ENCODE peak calls at places on chromosomes 5 and 9, in six cellular contexts. W is heart left ventricle; F is CD4-positive, alpha-beta T cell; N is stomach; Y is IMR-90; D is fibroblast of lung. T is an unnamed sample.

GRCh38 chr9:91423785-91424402 is at the start of gene NFIL3:
- DNase-seq in W (peak; percentile 87), F (peak; percentile 43), N (peak; percentile 87), Y (peak; percentile 78), D (peak; percentile 81), T (no peak)

GRCh38 chr5:39498247-39498952 is 73.6 kb upstream of the DAB2 start:
- DNase-seq in W (no peak), F (no peak), N (no peak), Y (peak; percentile 67), D (peak; percentile 48), T (no peak)

GRCh38 chr5:15807861-15808260 is 307.9 kb downstream of the FBXL7 start:
- DNase-seq in W (peak; percentile 72), F (no peak), N (no peak), Y (peak; percentile 28), D (peak; percentile 23), T (no peak)

GRCh38 chr9:6049798-6050197 is 34.4 kb upstream of the RANBP6 start:
- DNase-seq in W (no peak), F (no peak), N (no peak), Y (no peak), D (no peak), T (no peak)

GRCh38 chr9:122445155-122445749 is 32.5 kb downstream of the OR1J1 start:
- DNase-seq in W (no peak), F (no peak), N (no peak), Y (peak; percentile 99), D (peak; percentile 94), T (no peak)

GRCh38 chr5:88826959-88827585 is 55.9 kb downstream of the MEF2C start:
- DNase-seq in W (peak; percentile 48), F (no peak), N (no peak), Y (peak; percentile 90), D (peak; percentile 69), T (no peak)

GRCh38 chr5:118863345-118863744 is 125.0 kb downstream of the DTWD2 start:
- DNase-seq in W (no peak), F (no peak), N (no peak), Y (peak; percentile 61), D (peak; percentile 8), T (no peak)

GRCh38 chr9:24257726-24258125 is 288.0 kb downstream of the IZUMO3 start:
- DNase-seq in W (no peak), F (no peak), N (no peak), Y (no peak), D (no peak), T (no peak)

GRCh38 chr9:99296375-99296951 is 74.4 kb downstream of the SEC61B start:
- DNase-seq in W (peak; percentile 45), F (no peak), N (no peak), Y (no peak), D (peak; percentile 21), T (peak; percentile 90)

GRCh38 chr9:127013597-127013996 is 99.0 kb downstream of the RALGPS1 start:
- DNase-seq in W (no peak), F (no peak), N (no peak), Y (no peak), D (no peak), T (no peak)

GRCh38 chr5:67773439-67773988 is 442.0 kb upstream of the PIK3R1 start:
- DNase-seq in W (peak; percentile 26), F (no peak), N (no peak), Y (no peak), D (peak; percentile 23), T (no peak)

GRCh38 chr5:158716668-158717067 is 383.0 kb downstream of the EBF1 start:
- DNase-seq in W (no peak), F (no peak), N (no peak), Y (no peak), D (no peak), T (no peak)

GRCh38 chr5:179123491-179124328 is 63.5 kb downstream of the ZNF354C start:
- DNase-seq in W (no peak), F (no peak), N (peak; percentile 14), Y (no peak), D (no peak), T (no peak)

GRCh38 chr5:11230890-11231289 is 469.9 kb upstream of the DAP start:
- DNase-seq in W (no peak), F (no peak), N (no peak), Y (no peak), D (no peak), T (peak; percentile 53)

GRCh38 chr9:82412586-82412985 is 424.0 kb downstream of the SPATA31D1 start:
- DNase-seq in W (no peak), F (no peak), N (no peak), Y (peak; percentile 10), D (no peak), T (no peak)

GRCh38 chr5:62144395-62145022 is 161.5 kb upstream of the KIF2A start:
- DNase-seq in W (no peak), F (no peak), N (peak; percentile 70), Y (no peak), D (no peak), T (no peak)

GRCh38 chr5:153629027-153629426 is 138.6 kb downstream of the GRIA1 start:
- DNase-seq in W (peak; percentile 38), F (no peak), N (no peak), Y (peak; percentile 97), D (peak; percentile 97), T (no peak)

GRCh38 chr5:143148461-143149170 is 254.9 kb downstream of the NR3C1 start:
- DNase-seq in W (no peak), F (no peak), N (no peak), Y (peak; percentile 76), D (peak; percentile 80), T (no peak)

GRCh38 chr5:170788626-170789304 is 5.2 kb downstream of the GABRP start:
- DNase-seq in W (no peak), F (no peak), N (no peak), Y (no peak), D (no peak), T (no peak)

GRCh38 chr5:125317546-125317995 is 571.1 kb upstream of the ZNF608 start:
- DNase-seq in W (no peak), F (no peak), N (no peak), Y (peak; percentile 16), D (no peak), T (no peak)

GRCh38 chr9:108551030-108551964 is 304.5 kb downstream of the ACTL7B start:
- DNase-seq in W (no peak), F (no peak), N (no peak), Y (peak; percentile 96), D (peak; percentile 93), T (peak; percentile 80)

GRCh38 chr5:41751867-41752266 is 118.4 kb downstream of the OXCT1 start:
- DNase-seq in W (no peak), F (no peak), N (no peak), Y (peak; percentile 46), D (no peak), T (no peak)

GRCh38 chr9:84169240-84169639 is 171.3 kb downstream of the SLC28A3 start:
- DNase-seq in W (no peak), F (no peak), N (no peak), Y (peak; percentile 85), D (peak; percentile 54), T (no peak)

GRCh38 chr9:72454871-72455471 is 66.4 kb upstream of the TMC1 start:
- DNase-seq in W (no peak), F (no peak), N (no peak), Y (no peak), D (no peak), T (no peak)

GRCh38 chr5:140402258-140403074 is 833 bp downstream of the ANKHD1 start:
- DNase-seq in W (peak; percentile 49), F (peak; percentile 20), N (peak; percentile 33), Y (peak; percentile 29), D (peak; percentile 41), T (no peak)

GRCh38 chr9:115524467-115525059 is 406.6 kb upstream of the TNC start:
- DNase-seq in W (no peak), F (no peak), N (no peak), Y (peak; percentile 77), D (peak; percentile 80), T (no peak)

GRCh38 chr9:92294297-92294676 is 790 bp upstream of the IARS1 start:
- DNase-seq in W (no peak), F (peak; percentile 1), N (no peak), Y (peak; percentile 16), D (peak; percentile 19), T (no peak)

GRCh38 chr9:21744874-21745273 is 57.6 kb upstream of the MTAP start:
- DNase-seq in W (no peak), F (no peak), N (no peak), Y (peak; percentile 7), D (peak; percentile 79), T (no peak)
- H3K27me3 ChIP-seq in W (no peaks in the 10 kb centered on the region), F (no peaks in the 10 kb centered on the region), N (no peaks in the 10 kb centered on the region), Y (no peaks in the 10 kb centered on the region), D (no peaks in the 10 kb centered on the region), T (no peaks in the 10 kb centered on the region)

DNA sequence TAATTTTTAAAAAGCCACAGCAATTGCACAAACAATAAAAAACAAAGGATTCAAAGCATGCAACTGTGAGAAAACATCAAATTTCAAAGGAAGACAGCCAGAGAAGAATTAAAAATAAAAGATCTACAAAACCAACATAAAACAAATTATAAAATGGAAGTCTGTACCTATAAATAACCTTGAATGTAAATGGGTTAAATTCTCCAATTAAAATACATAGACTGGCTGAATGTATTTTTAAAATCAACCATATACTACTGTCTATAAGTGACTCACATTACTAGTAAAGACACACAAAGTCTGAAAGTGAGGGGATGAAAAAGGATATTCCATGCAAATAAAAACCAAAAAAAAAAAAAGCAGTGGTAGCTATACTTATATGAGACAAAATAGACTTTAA is 33.7 kb downstream of the BTNL8 start:
- DNase-seq in W (no peak), F (no peak), N (no peak), Y (no peak), D (no peak), T (no peak)
- H3K27ac ChIP-seq in W (no peak overlapping the region), F (no peak overlapping the region), N (no peak overlapping the region), Y (no peak overlapping the region), D (no peak overlapping the region), T (no peak overlapping the region)

DNA sequence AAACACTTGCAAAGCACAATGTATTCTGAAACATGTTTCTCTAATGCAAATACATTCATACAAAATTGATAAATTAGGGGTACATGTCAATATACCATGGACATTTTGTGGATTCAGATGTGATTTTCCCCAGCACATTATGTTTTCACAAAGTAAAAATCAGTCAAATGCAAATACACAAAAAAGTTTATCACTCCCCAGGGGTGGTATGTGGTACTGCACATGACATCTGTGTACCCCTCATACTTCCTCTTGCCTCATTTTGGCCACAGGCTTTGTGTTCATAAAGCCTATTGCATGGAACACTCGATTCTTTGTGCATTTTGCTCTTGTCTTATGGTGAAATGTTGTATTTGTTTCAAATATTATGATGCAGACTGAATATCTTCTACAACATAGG is 116.8 kb upstream of the PDE4D start:
- DNase-seq in W (no peak), F (no peak), N (no peak), Y (no peak), D (no peak), T (no peak)
- TF ChIP-seq CTCF in W (no peak), F (no peak), N (no peak), Y (no peak), D (no peak), T (no peak)

DNA sequence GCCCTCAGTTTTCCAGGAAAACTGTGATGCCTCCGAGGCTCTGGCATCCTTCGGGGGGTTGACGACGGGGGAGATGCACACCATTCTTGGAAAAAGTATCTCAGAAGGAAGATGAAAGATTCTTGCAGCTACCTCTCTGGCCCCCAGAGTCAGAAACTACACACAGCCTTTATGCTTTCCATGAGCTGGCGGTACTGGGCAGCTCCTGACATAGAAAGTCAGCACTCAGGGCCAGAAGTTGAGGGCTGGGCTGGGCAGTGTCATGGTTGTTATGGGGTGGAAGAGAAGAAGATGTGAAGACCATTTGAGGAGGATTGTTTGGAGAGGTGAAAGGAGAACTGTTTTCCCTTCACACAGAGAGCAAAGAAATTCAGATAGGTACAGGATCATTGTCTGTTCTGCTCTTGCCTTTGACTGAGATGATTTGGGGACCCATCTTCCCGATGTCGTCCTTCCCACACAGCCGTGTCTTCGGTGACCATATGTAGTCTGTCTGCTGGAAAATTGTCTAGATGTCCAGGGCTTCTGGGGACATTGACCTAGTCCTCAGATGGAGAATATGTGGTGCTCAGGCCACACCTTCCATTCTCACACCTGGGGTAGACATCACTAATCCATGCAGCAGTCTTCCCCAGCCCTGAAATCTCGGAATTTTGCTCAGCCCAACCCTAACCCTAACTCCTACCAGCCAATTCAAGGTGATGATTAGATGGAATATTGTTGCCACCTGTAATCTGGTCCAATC is 237.1 kb downstream of the CACNA1B start:
- DNase-seq in W (no peak), F (no peak), N (peak; percentile 19), Y (no peak), D (no peak), T (peak; percentile 86)
- H3K27me3 ChIP-seq in W (no peaks in the 10 kb centered on the region), F (no peaks in the 10 kb centered on the region), N (no peaks in the 10 kb centered on the region), Y (no peaks in the 10 kb centered on the region), D (no peaks in the 10 kb centered on the region), T (peaks cover 49% of the 10 kb centered on the region)

T was measured in esophagus muscularis mucosa.